ENCODE peak calls at places on chromosomes 13 and 19, in six cellular contexts. X is IMR-90; I is GM12864; K is CD4-positive, alpha-beta T cell; H is BJ; R is dorsolateral prefrontal cortex. W is an unnamed sample.

GRCh38 chr19:56119585-56119978 is 1.5 kb downstream of the ZNF787 start:
- DNase-seq in X (peak; percentile 44), I (no peak), K (no peak), H (no peak), R (no peak), W (peak; percentile 30)

GRCh38 chr13:76314495-76314894 is 571.7 kb downstream of the KCTD12 start:
- DNase-seq in X (no peak), I (no peak), K (no peak), H (no peak), R (no peak), W (no peak)

GRCh38 chr13:51683537-51684050 is 99.3 kb downstream of the WDFY2 start:
- DNase-seq in X (no peak), I (no peak), K (no peak), H (no peak), R (no peak), W (no peak)

GRCh38 chr13:29428310-29428991 is 167.0 kb downstream of the SLC7A1 start:
- DNase-seq in X (no peak), I (no peak), K (no peak), H (no peak), R (peak; percentile 63), W (no peak)

GRCh38 chr19:58346961-58347929 is 6.0 kb downstream of the A1BG start:
- DNase-seq in X (peak; percentile 63), I (peak; percentile 33), K (peak; percentile 57), H (no peak), R (peak; percentile 83), W (peak; percentile 32)

GRCh38 chr19:44777715-44778347 is at the start of gene CBLC:
- DNase-seq in X (no peak), I (no peak), K (no peak), H (no peak), R (no peak), W (no peak)

GRCh38 chr13:31797154-31797775 is 57.9 kb downstream of the RXFP2 start:
- DNase-seq in X (peak; percentile 55), I (no peak), K (no peak), H (no peak), R (no peak), W (peak; percentile 49)

GRCh38 chr19:2549701-2550191 is 73.8 kb downstream of the GADD45B start:
- DNase-seq in X (peak; percentile 88), I (no peak), K (no peak), H (peak; percentile 65), R (peak; percentile 81), W (peak; percentile 76)

GRCh38 chr19:54282706-54283105 is 1.8 kb upstream of the LILRB2 start:
- DNase-seq in X (no peak), I (no peak), K (no peak), H (no peak), R (no peak), W (no peak)

GRCh38 chr19:22620912-22621311 is 13.2 kb upstream of the ZNF492 start:
- DNase-seq in X (no peak), I (no peak), K (no peak), H (no peak), R (no peak), W (no peak)

GRCh38 chr19:32336259-32337111 is 8.9 kb upstream of the ZNF507 start:
- DNase-seq in X (peak; percentile 59), I (no peak), K (no peak), H (no peak), R (no peak), W (no peak)

GRCh38 chr19:51099070-51099382 is 9.2 kb downstream of the CTU1 start:
- DNase-seq in X (no peak), I (no peak), K (no peak), H (no peak), R (no peak), W (no peak)

GRCh38 chr19:7699422-7700127 is 2.4 kb downstream of the FCER2 start:
- DNase-seq in X (no peak), I (peak; percentile 85), K (no peak), H (no peak), R (no peak), W (no peak)

GRCh38 chr13:79989251-79989661 is 351.7 kb downstream of the SPRY2 start:
- DNase-seq in X (peak; percentile 56), I (no peak), K (no peak), H (peak; percentile 68), R (no peak), W (peak; percentile 80)

GRCh38 chr13:86201477-86201876 is 402.3 kb upstream of the SLITRK6 start:
- DNase-seq in X (no peak), I (no peak), K (no peak), H (no peak), R (no peak), W (no peak)

GRCh38 chr19:48443262-48443661 is 2.5 kb upstream of the GRWD1 start:
- DNase-seq in X (no peak), I (no peak), K (no peak), H (no peak), R (no peak), W (no peak)

GRCh38 chr13:36143768-36144167 is 12.6 kb upstream of the DCLK1 start:
- DNase-seq in X (no peak), I (no peak), K (no peak), H (no peak), R (no peak), W (no peak)

GRCh38 chr13:71039440-71039839 is 827.6 kb downstream of the DACH1 start:
- DNase-seq in X (no peak), I (no peak), K (no peak), H (no peak), R (no peak), W (no peak)

GRCh38 chr13:20713751-20714150 is 10.3 kb downstream of the IL17D start:
- DNase-seq in X (peak; percentile 39), I (no peak), K (no peak), H (peak; percentile 18), R (no peak), W (peak; percentile 77)

GRCh38 chr13:101919541-101920306 is 467.2 kb downstream of the ITGBL1 start:
- DNase-seq in X (peak; percentile 10), I (no peak), K (no peak), H (no peak), R (no peak), W (no peak)

GRCh38 chr13:46914341-46914740 is 17.5 kb upstream of the HTR2A start:
- DNase-seq in X (no peak), I (no peak), K (no peak), H (no peak), R (no peak), W (no peak)

GRCh38 chr13:80055804-80056203 is 285.1 kb downstream of the SPRY2 start:
- DNase-seq in X (no peak), I (no peak), K (no peak), H (no peak), R (no peak), W (no peak)

GRCh38 chr19:7771072-7771471 is 8.0 kb downstream of the CLEC4M start:
- DNase-seq in X (no peak), I (no peak), K (no peak), H (no peak), R (no peak), W (no peak)

GRCh38 chr13:114067886-114068722 is 64.3 kb downstream of the RASA3 start:
- DNase-seq in X (no peak), I (peak; percentile 55), K (peak; percentile 47), H (no peak), R (peak; percentile 47), W (no peak)

GRCh38 chr13:112720814-112721197 is 31.0 kb downstream of the ATP11A start:
- DNase-seq in X (no peak), I (no peak), K (no peak), H (no peak), R (no peak), W (no peak)

GRCh38 chr19:6066661-6067646 is 43.3 kb downstream of the RFX2 start:
- DNase-seq in X (peak; percentile 86), I (no peak), K (no peak), H (peak; percentile 91), R (peak; percentile 71), W (peak; percentile 74)

GRCh38 chr13:29583073-29583785 is 12.3 kb downstream of the SLC7A1 start:
- DNase-seq in X (peak; percentile 76), I (no peak), K (no peak), H (peak; percentile 37), R (no peak), W (peak; percentile 86)

GRCh38 chr13:40975441-40975840 is 43.7 kb downstream of the ELF1 start:
- DNase-seq in X (no peak), I (no peak), K (no peak), H (no peak), R (no peak), W (no peak)
- TF ChIP-seq CTCF in X (no peak), I (no peak), K (no peak), H (no peak), R (no peak), W (no peak)

DNA sequence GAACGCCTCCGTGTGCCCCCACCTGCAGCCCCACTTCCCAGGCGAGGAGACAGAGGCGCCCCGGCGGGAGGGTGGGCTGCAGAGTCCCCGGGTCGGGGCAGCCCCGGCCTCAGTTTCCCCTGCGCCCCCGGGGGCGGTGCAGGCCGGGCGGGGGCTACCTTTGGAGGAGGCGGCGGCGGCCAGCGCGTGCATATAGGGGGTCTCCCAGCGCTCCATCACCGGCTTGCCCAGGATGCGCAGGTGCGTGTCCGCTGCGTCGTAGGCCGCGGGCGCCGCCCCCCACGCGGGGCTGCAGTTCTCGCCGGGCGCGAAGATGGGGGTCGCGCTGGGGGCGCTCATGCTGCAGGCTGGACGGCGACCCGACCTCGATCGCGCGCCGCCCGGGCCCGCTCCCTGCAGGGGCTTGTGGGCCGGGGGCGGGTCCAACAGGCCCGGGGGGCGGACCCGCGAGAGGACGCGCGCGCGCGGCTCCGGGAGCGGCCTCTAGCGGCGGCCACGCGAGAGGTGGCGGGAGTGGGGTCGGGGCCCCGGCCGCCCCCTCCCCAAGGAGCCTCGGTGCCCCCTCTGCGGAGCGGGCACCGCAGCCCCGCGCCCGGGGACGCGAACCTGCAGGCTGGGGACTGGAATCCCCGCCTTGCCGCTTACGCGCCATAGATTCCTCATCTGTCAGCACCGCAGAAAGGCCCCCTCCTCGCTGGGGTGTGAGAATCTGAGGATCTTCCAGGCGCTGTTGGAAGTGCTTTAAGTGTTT is at the start of gene GAMT:
- DNase-seq in X (no peak), I (no peak), K (no peak), H (no peak), R (peak; percentile 78), W (no peak)
- TF ChIP-seq CTCF in X (peak; percentile 48), I (peak; percentile 35), K (peak; percentile 63), H (peak; percentile 12), R (peak; percentile 68), W (peak; percentile 77)

GRCh38 chr13:23175920-23176319 is 4.9 kb upstream of the SGCG start:
- DNase-seq in X (peak; percentile 11), I (no peak), K (no peak), H (no peak), R (no peak), W (no peak)
- TF ChIP-seq CTCF in X (peak; percentile 46), I (peak; percentile 16), K (no peak), H (peak; percentile 42), R (peak; percentile 20), W (peak; percentile 75)

GRCh38 chr13:78689011-78689410 is 30.1 kb upstream of the OBI1 start:
- DNase-seq in X (no peak), I (no peak), K (no peak), H (no peak), R (no peak), W (no peak)
- TF ChIP-seq CTCF in X (no peak), I (no peak), K (no peak), H (no peak), R (no peak), W (no peak)

GRCh38 chr19:35327642-35328041 is 1.3 kb upstream of the CD22 start:
- DNase-seq in X (no peak), I (no peak), K (no peak), H (no peak), R (no peak), W (no peak)
- TF ChIP-seq CTCF in X (no peak), I (peak; percentile 42), K (no peak), H (peak; percentile 27), R (no peak), W (peak; percentile 41)